ENCODE peak calls at places on chromosomes 12 and 14, in six cellular contexts. M is EL, B is SK-N-SH, J is HEK293T, T is HTR-8/SVneo, Y is mucosa of descending colon. R is an unnamed sample.
A peak's percentile ranks its signal among the peaks of the same experiment; 100 is the strongest.

GRCh38 chr12:113137861-113138783 is 2.6 kb upstream of the RASAL1 start:
- DNase-seq in M (no peak), B (peak; percentile 27), J (no peak), T (no peak), Y (no peak), R (no peak)

GRCh38 chr14:23663127-23663526 is 27.0 kb downstream of the DHRS2 start:
- DNase-seq in M (no peak), B (no peak), J (no peak), T (no peak), Y (no peak), R (no peak)

GRCh38 chr12:47094804-47095203 is 15.0 kb upstream of the AMIGO2 start:
- DNase-seq in M (peak; percentile 52), B (no peak), J (no peak), T (no peak), Y (no peak), R (no peak)

GRCh38 chr12:95762123-95762785 is 28.3 kb downstream of the NTN4 start:
- DNase-seq in M (no peak), B (no peak), J (no peak), T (no peak), Y (no peak), R (no peak)

GRCh38 chr12:95820096-95820703 is 29.6 kb upstream of the NTN4 start:
- DNase-seq in M (peak; percentile 62), B (peak; percentile 65), J (peak; percentile 63), T (peak; percentile 62), Y (no peak), R (no peak)

GRCh38 chr14:92651106-92651792 is 97.2 kb downstream of the LGMN start:
- DNase-seq in M (no peak), B (no peak), J (no peak), T (no peak), Y (peak; percentile 46), R (no peak)

GRCh38 chr12:2672863-2673262 is 121.9 kb upstream of the FKBP4 start:
- DNase-seq in M (no peak), B (no peak), J (no peak), T (no peak), Y (no peak), R (no peak)

GRCh38 chr14:85604671-85605070 is 74.7 kb downstream of the FLRT2 start:
- DNase-seq in M (no peak), B (no peak), J (no peak), T (no peak), Y (no peak), R (no peak)

GRCh38 chr14:105271224-105271890 is 23.0 kb downstream of the BTBD6 start:
- DNase-seq in M (no peak), B (peak; percentile 68), J (no peak), T (no peak), Y (no peak), R (no peak)

GRCh38 chr14:75831455-75831854 is 150.3 kb downstream of the TGFB3 start:
- DNase-seq in M (peak; percentile 73), B (no peak), J (no peak), T (no peak), Y (peak; percentile 72), R (no peak)